ENCODE peak calls at places on chromosomes 2 and 18, in four cellular contexts. One of them, this sample, is unnamed.

GRCh38 chr2:83705146-83705545 is 753.9 kb downstream of the SUCLG1 start:
- DNase-seq in K562: no peak
- DNase-seq in GM12878: no peak
- DNase-seq in H1: no peak
- DNase-seq in this sample: no peak

GRCh38 chr2:42568431-42569115 is at the start of gene MTA3:
- DNase-seq in K562: peak
- DNase-seq in GM12878: no peak
- DNase-seq in H1: peak
- DNase-seq in this sample: peak

GRCh38 chr2:197181491-197181890 is 129.1 kb downstream of the ANKRD44 start:
- DNase-seq in K562: no peak
- DNase-seq in GM12878: no peak
- DNase-seq in H1: no peak
- DNase-seq in this sample: no peak

GRCh38 chr2:8380573-8380972 is 301.3 kb upstream of the ID2 start:
- DNase-seq in K562: no peak
- DNase-seq in GM12878: no peak
- DNase-seq in H1: no peak
- DNase-seq in this sample: no peak

GRCh38 chr2:25698752-25699151 is 25.4 kb upstream of the DTNB start:
- DNase-seq in K562: no peak
- DNase-seq in GM12878: no peak
- DNase-seq in H1: no peak
- DNase-seq in this sample: no peak

GRCh38 chr2:127105656-127106456 is 1.1 kb downstream of the BIN1 start:
- DNase-seq in K562: no peak
- DNase-seq in GM12878: no peak
- DNase-seq in H1: peak
- DNase-seq in this sample: no peak

GRCh38 chr2:221293949-221294736 is 278.0 kb downstream of the EPHA4 start:
- DNase-seq in K562: no peak
- DNase-seq in GM12878: no peak
- DNase-seq in H1: no peak
- DNase-seq in this sample: no peak

GRCh38 chr2:3108710-3109702 is 268.6 kb downstream of the EIPR1 start:
- DNase-seq in K562: no peak
- DNase-seq in GM12878: no peak
- DNase-seq in H1: peak
- DNase-seq in this sample: no peak

DNA sequence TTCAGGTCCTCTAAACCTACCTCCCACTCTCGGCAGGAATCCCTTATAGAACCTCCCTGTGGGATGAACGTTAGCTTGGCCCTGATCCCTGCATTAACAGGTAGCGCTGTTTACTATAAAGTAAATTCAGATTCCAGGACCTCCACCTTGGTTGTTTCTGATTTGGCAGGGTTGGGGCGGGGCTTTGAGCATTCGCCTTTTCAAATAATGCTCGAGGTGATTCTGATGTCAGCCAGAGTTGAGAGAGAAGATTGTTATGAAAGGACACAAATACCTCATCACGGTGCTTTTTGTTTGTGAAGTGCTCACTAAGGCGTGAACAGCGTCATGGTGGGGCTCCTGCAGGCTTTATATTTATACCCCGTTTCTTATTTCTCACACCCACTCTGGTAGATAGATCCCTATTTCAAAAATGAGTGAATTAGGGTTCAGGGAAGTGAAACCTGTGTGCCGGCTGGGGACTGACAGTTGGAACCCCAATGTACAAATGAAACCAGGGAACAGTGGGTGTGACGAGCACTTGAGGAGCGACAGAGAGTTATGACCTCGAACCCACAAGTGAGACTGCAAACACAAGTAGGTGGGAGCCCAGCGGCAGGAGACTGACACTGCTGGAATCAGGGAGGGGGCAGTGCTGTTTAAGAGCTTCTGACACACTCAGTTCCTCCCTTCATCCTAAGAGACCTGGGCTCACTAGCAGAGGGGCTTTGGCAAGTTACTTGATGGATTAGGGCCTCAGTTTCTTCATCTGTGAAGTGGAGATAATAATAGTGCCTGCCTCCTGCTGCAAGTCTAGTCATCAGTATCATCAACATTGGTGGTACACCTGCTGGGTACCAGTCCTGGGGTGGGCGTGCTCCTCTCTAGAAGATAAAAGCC is 14.3 kb upstream of the CXCR4 start:
- DNase-seq in K562: no peak
- DNase-seq in GM12878: peak
- DNase-seq in H1: no peak
- DNase-seq in this sample: no peak
- H3K4me3 ChIP-seq in K562: no peak
- H3K4me3 ChIP-seq in GM12878: peak
- H3K4me3 ChIP-seq in H1: no peak
- H3K4me3 ChIP-seq in this sample: no peak

GRCh38 chr18:72811047-72811446 is 56.7 kb downstream of the NETO1 start:
- DNase-seq in K562: no peak
- DNase-seq in GM12878: no peak
- DNase-seq in H1: no peak
- DNase-seq in this sample: no peak

DNA sequence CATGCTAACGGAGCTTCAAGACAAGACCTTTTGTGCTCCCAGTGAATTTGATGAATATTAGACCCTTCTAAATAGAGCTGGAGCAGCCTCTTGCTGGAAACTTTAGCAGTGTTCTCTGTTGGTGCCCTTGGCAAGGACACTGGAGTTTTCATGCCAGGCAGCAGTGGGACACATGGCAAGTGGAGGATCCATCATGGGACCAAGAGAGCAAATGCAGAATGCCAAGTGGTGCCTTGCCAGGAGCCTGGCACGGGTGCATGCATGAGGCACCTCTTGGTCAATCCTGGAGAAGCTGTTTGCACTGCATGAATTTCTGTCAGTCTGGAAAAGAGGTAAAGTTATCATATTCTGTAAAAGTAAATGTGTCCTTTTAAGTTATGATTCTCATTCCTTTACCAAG is 59.1 kb downstream of the NETO1 start:
- DNase-seq in K562: no peak
- DNase-seq in GM12878: no peak
- DNase-seq in H1: no peak
- DNase-seq in this sample: no peak
- TF ChIP-seq CBX5 in K562: no peak
- TF ChIP-seq CBX5 in GM12878: no peak
- TF ChIP-seq CBX5 in H1: no peak
- TF ChIP-seq CBX5 in this sample: no peak

DNA sequence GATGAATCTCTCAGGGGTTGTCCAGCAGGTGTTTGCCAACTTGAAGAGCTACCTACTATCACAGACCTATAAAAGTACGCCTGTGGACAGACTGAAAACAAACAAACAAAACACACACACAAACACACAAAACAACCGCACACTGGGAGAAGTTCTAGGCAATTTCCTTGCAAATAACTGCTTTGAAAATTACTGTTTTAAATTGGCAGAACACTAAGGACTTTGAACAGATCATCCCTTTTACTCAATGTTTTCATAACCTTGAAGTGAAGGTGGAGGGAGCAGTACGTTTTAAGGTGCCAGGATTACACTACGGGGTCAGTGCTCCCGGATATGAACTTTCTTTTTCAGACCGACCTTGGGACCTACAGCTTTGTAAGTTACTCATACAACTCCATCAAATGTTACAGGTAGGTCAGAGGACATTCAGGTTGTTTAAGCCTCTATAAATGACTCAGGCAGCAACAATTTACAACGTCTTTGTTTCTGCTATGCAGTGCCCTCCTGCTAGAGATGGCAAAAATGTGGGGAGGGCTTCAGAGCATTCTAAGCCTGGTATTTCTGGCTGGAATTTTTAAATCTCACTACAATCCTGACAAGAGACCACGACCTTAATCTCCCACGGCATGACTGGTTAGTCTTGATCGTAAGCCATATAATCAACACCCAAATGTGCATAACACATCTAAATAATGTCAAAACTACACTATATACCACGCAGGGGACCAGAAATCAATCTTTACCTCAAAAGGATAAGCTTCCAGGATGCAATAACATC is 1.4 kb upstream of the SLC20A1 start:
- DNase-seq in K562: no peak
- DNase-seq in GM12878: no peak
- DNase-seq in H1: no peak
- DNase-seq in this sample: peak
- H3K4me3 ChIP-seq in K562: peak
- H3K4me3 ChIP-seq in GM12878: peak
- H3K4me3 ChIP-seq in H1: peak
- H3K4me3 ChIP-seq in this sample: peak

GRCh38 chr2:128166954-128167353 is 76.0 kb downstream of the UGGT1 start:
- DNase-seq in K562: no peak
- DNase-seq in GM12878: no peak
- DNase-seq in H1: no peak
- DNase-seq in this sample: peak
- TF ChIP-seq CBX5 in K562: no peak
- TF ChIP-seq CBX5 in GM12878: no peak
- TF ChIP-seq CBX5 in H1: no peak
- TF ChIP-seq CBX5 in this sample: no peak

GRCh38 chr2:173589604-173590277 is 235.1 kb downstream of the CDCA7 start:
- DNase-seq in K562: no peak
- DNase-seq in GM12878: no peak
- DNase-seq in H1: no peak
- DNase-seq in this sample: no peak

GRCh38 chr2:173584676-173585453 is 230.2 kb downstream of the CDCA7 start:
- DNase-seq in K562: no peak
- DNase-seq in GM12878: no peak
- DNase-seq in H1: no peak
- DNase-seq in this sample: no peak

GRCh38 chr2:173588931-173589369 is 234.3 kb downstream of the CDCA7 start:
- DNase-seq in K562: no peak
- DNase-seq in GM12878: no peak
- DNase-seq in H1: no peak
- DNase-seq in this sample: no peak

GRCh38 chr2:173593109-173593508 is 238.4 kb downstream of the CDCA7 start:
- DNase-seq in K562: no peak
- DNase-seq in GM12878: no peak
- DNase-seq in H1: no peak
- DNase-seq in this sample: no peak

GRCh38 chr2:173590278-173590811 is 235.7 kb downstream of the CDCA7 start:
- DNase-seq in K562: no peak
- DNase-seq in GM12878: no peak
- DNase-seq in H1: no peak
- DNase-seq in this sample: peak
- H3K4me3 ChIP-seq in K562: no peak
- H3K4me3 ChIP-seq in GM12878: no peak
- H3K4me3 ChIP-seq in H1: no peak
- H3K4me3 ChIP-seq in this sample: no peak

GRCh38 chr18:79939096-79939495 is 12.4 kb downstream of the SLC66A2 start:
- DNase-seq in K562: no peak
- DNase-seq in GM12878: no peak
- DNase-seq in H1: no peak
- DNase-seq in this sample: no peak
- TF ChIP-seq CBX5 in K562: no peak
- TF ChIP-seq CBX5 in GM12878: no peak
- TF ChIP-seq CBX5 in H1: no peak
- TF ChIP-seq CBX5 in this sample: no peak